ENCODE peak calls at places on chromosome 1, in four cellular contexts. One of them, this sample, is unnamed.

GRCh38 chr1:20112279-20113000 is 6.9 kb downstream of the PLA2G2D start:
- DNase-seq in hepatocyte: no peak
- DNase-seq in NCI-H345: no peak
- DNase-seq in hepatic stellate cell: no peak
- DNase-seq in this sample: no peak

GRCh38 chr1:192983349-192983980 is 75.7 kb downstream of the UCHL5 start:
- DNase-seq in hepatocyte: no peak
- DNase-seq in NCI-H345: no peak
- DNase-seq in hepatic stellate cell: no peak
- DNase-seq in this sample: no peak

GRCh38 chr1:26610781-26611180 is 81.2 kb downstream of the RPS6KA1 start:
- DNase-seq in NCI-H345: no peak
- DNase-seq in hepatic stellate cell: no peak
- DNase-seq in hepatocyte: no peak
- DNase-seq in this sample: no peak

GRCh38 chr1:35049116-35049515 is 17.4 kb upstream of the ZMYM6 start:
- DNase-seq in hepatic stellate cell: no peak
- DNase-seq in hepatocyte: no peak
- DNase-seq in NCI-H345: no peak
- DNase-seq in this sample: no peak

GRCh38 chr1:82920418-82921248 is 1078.3 kb downstream of the TTLL7 start:
- DNase-seq in hepatocyte: peak; percentile 8
- DNase-seq in NCI-H345: no peak
- DNase-seq in hepatic stellate cell: no peak
- DNase-seq in this sample: no peak

GRCh38 chr1:6110326-6110725 is 64.6 kb downstream of the KCNAB2 start:
- DNase-seq in hepatic stellate cell: no peak
- DNase-seq in hepatocyte: no peak
- DNase-seq in NCI-H345: no peak
- DNase-seq in this sample: no peak

GRCh38 chr1:55005351-55006140 is 6.8 kb downstream of the BSND start:
- DNase-seq in hepatocyte: no peak
- DNase-seq in hepatic stellate cell: no peak
- DNase-seq in NCI-H345: no peak
- DNase-seq in this sample: no peak

GRCh38 chr1:241706967-241707366 is 54.9 kb downstream of the WDR64 start:
- DNase-seq in hepatocyte: no peak
- DNase-seq in NCI-H345: no peak
- DNase-seq in hepatic stellate cell: no peak
- DNase-seq in this sample: peak; percentile 89

GRCh38 chr1:185144233-185144632 is 12.5 kb downstream of the TRMT1L start:
- DNase-seq in hepatic stellate cell: peak; percentile 3
- DNase-seq in hepatocyte: no peak
- DNase-seq in NCI-H345: no peak
- DNase-seq in this sample: no peak

This sample was measured in islet precursor cell.